ENCODE peak calls at places on chromosomes 5 and 9, in four cellular contexts. B is GM03348, S is caudate nucleus, V is SJSA1. I is an unnamed sample.

GRCh38 chr5:39176740-39177628 is 42.4 kb downstream of the FYB1 start:
- DNase-seq in S (no peak), V (no peak), B (no peak), I (no peak)

GRCh38 chr9:83509372-83509771 is 28.8 kb downstream of the FRMD3 start:
- DNase-seq in V (peak), B (peak), S (no peak), I (no peak)

GRCh38 chr9:15697459-15697858 is 144.6 kb downstream of the CCDC171 start:
- DNase-seq in V (peak), B (peak), S (peak), I (no peak)

GRCh38 chr5:55771175-55771655 is 33.4 kb downstream of the DDX4 start:
- DNase-seq in S (no peak), B (no peak), V (no peak), I (no peak)

GRCh38 chr9:95840096-95840495 is 35.4 kb upstream of the ERCC6L2 start:
- DNase-seq in V (no peak), S (no peak), B (no peak), I (no peak)

GRCh38 chr9:107170801-107171200 is 112.3 kb upstream of the RAD23B start:
- DNase-seq in V (no peak), S (no peak), B (no peak), I (no peak)

GRCh38 chr5:60960591-60960990 is 15.6 kb downstream of the NDUFAF2 start:
- DNase-seq in S (no peak), V (peak), B (peak), I (no peak)

GRCh38 chr5:135707302-135707701 is 127.2 kb upstream of the SLC25A48 start:
- DNase-seq in B (no peak), S (no peak), V (no peak), I (no peak)

GRCh38 chr5:10503997-10504761 is 59.7 kb upstream of the ANKRD33B start:
- DNase-seq in V (no peak), B (no peak), S (no peak), I (peak)

GRCh38 chr5:93607367-93608258 is 24.6 kb downstream of the NR2F1 start:
- DNase-seq in B (peak), V (peak), S (peak), I (no peak)

GRCh38 chr5:52342361-52342760 is 445.4 kb upstream of the ITGA1 start:
- DNase-seq in B (no peak), V (no peak), S (no peak), I (no peak)

GRCh38 chr9:93589688-93590087 is 13.3 kb downstream of the PHF2 start:
- DNase-seq in B (peak), V (no peak), S (no peak), I (peak)

GRCh38 chr5:96721351-96721970 is 59.3 kb downstream of the CAST start:
- DNase-seq in V (no peak), B (peak), S (no peak), I (no peak)

GRCh38 chr5:1524799-1525623 is 1.3 kb upstream of the LPCAT1 start:
- DNase-seq in B (no peak), S (no peak), V (no peak), I (no peak)

I was measured in nephron progenitor cell.